ENCODE peak calls at places on chromosome 12, in eight cellular contexts. Z is body of pancreas, X is adrenal gland, C is uterus, G is A549, J is K562, O is spleen, F is tibial nerve. W is an unnamed sample.

GRCh38 chr12:55728185-55728931 is 451 bp downstream of the CD63 start:
- DNase-seq in C (peak), O (peak), G (peak), J (peak), F (peak), X (peak), Z (peak), W (peak)

GRCh38 chr12:68113644-68114043 is 45.9 kb downstream of the IFNG start:
- DNase-seq in G (peak), O (no peak), J (peak), F (no peak), C (no peak), Z (no peak), X (no peak), W (no peak)

GRCh38 chr12:117300131-117300530 is 61.3 kb downstream of the NOS1 start:
- DNase-seq in C (no peak), J (no peak), Z (no peak), F (no peak), X (no peak), O (no peak), G (no peak), W (no peak)

GRCh38 chr12:121095544-121096198 is 37.0 kb upstream of the P2RX7 start:
- DNase-seq in G (peak), C (peak), Z (peak), F (peak), O (peak), X (peak), J (peak), W (peak)

GRCh38 chr12:119802472-119802871 is 74.6 kb downstream of the CIT start:
- DNase-seq in X (peak), G (no peak), Z (peak), O (no peak), J (no peak), F (peak), C (no peak), W (no peak)

GRCh38 chr12:4159851-4160250 is 113.7 kb upstream of the CCND2 start:
- DNase-seq in J (no peak), C (no peak), O (no peak), Z (no peak), F (no peak), X (no peak), G (no peak), W (no peak)

GRCh38 chr12:121678721-121679300 is 9.4 kb upstream of the MORN3 start:
- DNase-seq in Z (no peak), O (no peak), F (no peak), G (no peak), J (peak), X (no peak), C (no peak), W (no peak)

GRCh38 chr12:111826316-111826715 is 15.7 kb upstream of the MAPKAPK5 start:
- DNase-seq in Z (no peak), F (no peak), C (no peak), X (no peak), G (no peak), J (no peak), O (no peak), W (no peak)

GRCh38 chr12:24861751-24862575 is 86.9 kb downstream of the BCAT1 start:
- DNase-seq in X (no peak), C (no peak), F (no peak), O (no peak), Z (peak), G (no peak), J (peak), W (no peak)

GRCh38 chr12:14993537-14994266 is 20.9 kb downstream of the PDE6H start:
- DNase-seq in Z (no peak), J (no peak), X (no peak), O (no peak), G (peak), C (no peak), F (no peak), W (no peak)

GRCh38 chr12:131279281-131279921 is 325.7 kb downstream of the ADGRD1 start:
- DNase-seq in X (peak), C (no peak), J (no peak), G (no peak), Z (peak), F (no peak), O (peak), W (peak)

GRCh38 chr12:14243941-14244340 is 121.5 kb upstream of the ATF7IP start:
- DNase-seq in J (no peak), X (no peak), C (no peak), Z (no peak), G (no peak), O (no peak), F (no peak), W (no peak)

GRCh38 chr12:131896811-131897270 is 2.4 kb downstream of the ULK1 start:
- DNase-seq in F (no peak), C (peak), X (no peak), Z (no peak), J (no peak), O (peak), G (no peak), W (no peak)

GRCh38 chr12:14417717-14418116 is 52.2 kb downstream of the ATF7IP start:
- DNase-seq in O (peak), G (peak), X (peak), J (peak), F (peak), Z (peak), C (peak), W (no peak)

GRCh38 chr12:54879132-54879531 is 24.8 kb downstream of the MUCL1 start:
- DNase-seq in J (no peak), C (no peak), O (no peak), F (no peak), G (no peak), X (no peak), Z (no peak), W (no peak)

GRCh38 chr12:104319918-104320626 is 16.5 kb downstream of the EID3 start:
- DNase-seq in Z (no peak), C (no peak), X (no peak), J (no peak), F (no peak), O (no peak), G (no peak), W (no peak)

GRCh38 chr12:3294481-3294911 is 196.5 kb upstream of the PRMT8 start:
- DNase-seq in C (no peak), J (no peak), F (no peak), G (no peak), O (no peak), Z (peak), X (no peak), W (no peak)

GRCh38 chr12:64450057-64450640 is 1.8 kb upstream of the TBK1 start:
- DNase-seq in G (no peak), Z (no peak), J (no peak), C (no peak), F (no peak), X (no peak), O (no peak), W (no peak)

GRCh38 chr12:96063046-96063445 is 27.7 kb upstream of the LTA4H start:
- DNase-seq in J (no peak), X (no peak), C (no peak), Z (no peak), F (no peak), O (no peak), G (peak), W (no peak)

GRCh38 chr12:108611884-108612415 is 14.1 kb upstream of the TMEM119 start:
- DNase-seq in Z (no peak), F (no peak), X (peak), C (no peak), O (no peak), J (peak), G (peak), W (no peak)

GRCh38 chr12:48765753-48766162 is 23.1 kb downstream of the ADCY6 start:
- DNase-seq in J (no peak), F (no peak), C (peak), X (no peak), G (no peak), Z (no peak), O (peak), W (no peak)

GRCh38 chr12:52530905-52531304 is 10.7 kb upstream of the KRT5 start:
- DNase-seq in G (no peak), F (no peak), C (no peak), J (no peak), Z (no peak), O (peak), X (no peak), W (no peak)

GRCh38 chr12:16349132-16349463 is 1.7 kb downstream of the MGST1 start:
- DNase-seq in X (peak), J (peak), Z (peak), C (peak), O (no peak), G (peak), F (peak), W (peak)

GRCh38 chr12:3461391-3461790 is 29.6 kb upstream of the PRMT8 start:
- DNase-seq in O (no peak), F (no peak), J (no peak), Z (no peak), C (no peak), G (no peak), X (no peak), W (no peak)

GRCh38 chr12:107372229-107372658 is 278.9 kb upstream of the CRY1 start:
- DNase-seq in F (peak), C (no peak), G (no peak), X (no peak), O (no peak), J (no peak), Z (no peak), W (no peak)

GRCh38 chr12:96652870-96653269 is 163.5 kb downstream of the CFAP54 start:
- DNase-seq in C (no peak), Z (no peak), X (no peak), G (peak), O (no peak), F (no peak), J (no peak), W (no peak)

GRCh38 chr12:76680940-76681339 is 83.0 kb upstream of the ZDHHC17 start:
- DNase-seq in X (no peak), C (no peak), J (no peak), O (no peak), G (no peak), F (no peak), Z (no peak), W (no peak)

GRCh38 chr12:116959845-116960514 is 49.2 kb downstream of the FBXW8 start:
- DNase-seq in Z (no peak), J (no peak), X (no peak), F (no peak), C (no peak), G (no peak), O (no peak), W (no peak)

GRCh38 chr12:130452546-130452945 is 114.9 kb downstream of the PIWIL1 start:
- DNase-seq in C (no peak), F (no peak), Z (no peak), J (no peak), O (no peak), G (no peak), X (no peak), W (no peak)

GRCh38 chr12:64746663-64747062 is 12.5 kb downstream of the GNS start:
- DNase-seq in C (no peak), X (no peak), G (no peak), Z (no peak), F (no peak), J (no peak), O (no peak), W (no peak)

GRCh38 chr12:23564454-23564853 is 385.0 kb downstream of the SOX5 start:
- DNase-seq in J (no peak), F (no peak), X (no peak), O (no peak), G (no peak), C (no peak), Z (no peak), W (no peak)

GRCh38 chr12:111686574-111687105 is 787 bp downstream of the ACAD10 start:
- DNase-seq in Z (no peak), F (no peak), C (no peak), O (no peak), G (peak), X (no peak), J (no peak), W (no peak)

GRCh38 chr12:112901271-112901670 is 5.5 kb upstream of the OAS1 start:
- DNase-seq in X (no peak), G (no peak), F (no peak), C (no peak), J (no peak), O (no peak), Z (no peak), W (peak)
- H3K27ac ChIP-seq in X (no peak), G (peak), F (no peak), C (no peak), J (no peak), O (no peak), Z (no peak), W (no peak)

GRCh38 chr12:114396869-114397719 is 8.8 kb downstream of the TBX5 start:
- DNase-seq in X (no peak), C (no peak), J (no peak), Z (no peak), O (no peak), G (no peak), F (no peak), W (no peak)

GRCh38 chr12:114396153-114396868 is 9.6 kb downstream of the TBX5 start:
- DNase-seq in Z (no peak), O (no peak), G (no peak), X (no peak), C (no peak), J (no peak), F (no peak), W (no peak)

GRCh38 chr12:114400395-114400794 is 5.5 kb downstream of the TBX5 start:
- DNase-seq in Z (no peak), C (no peak), O (no peak), F (no peak), G (no peak), X (no peak), J (no peak), W (no peak)

GRCh38 chr12:114399664-114400211 is 6.2 kb downstream of the TBX5 start:
- DNase-seq in X (no peak), G (peak), C (no peak), F (no peak), J (no peak), Z (no peak), O (no peak), W (no peak)

DNA sequence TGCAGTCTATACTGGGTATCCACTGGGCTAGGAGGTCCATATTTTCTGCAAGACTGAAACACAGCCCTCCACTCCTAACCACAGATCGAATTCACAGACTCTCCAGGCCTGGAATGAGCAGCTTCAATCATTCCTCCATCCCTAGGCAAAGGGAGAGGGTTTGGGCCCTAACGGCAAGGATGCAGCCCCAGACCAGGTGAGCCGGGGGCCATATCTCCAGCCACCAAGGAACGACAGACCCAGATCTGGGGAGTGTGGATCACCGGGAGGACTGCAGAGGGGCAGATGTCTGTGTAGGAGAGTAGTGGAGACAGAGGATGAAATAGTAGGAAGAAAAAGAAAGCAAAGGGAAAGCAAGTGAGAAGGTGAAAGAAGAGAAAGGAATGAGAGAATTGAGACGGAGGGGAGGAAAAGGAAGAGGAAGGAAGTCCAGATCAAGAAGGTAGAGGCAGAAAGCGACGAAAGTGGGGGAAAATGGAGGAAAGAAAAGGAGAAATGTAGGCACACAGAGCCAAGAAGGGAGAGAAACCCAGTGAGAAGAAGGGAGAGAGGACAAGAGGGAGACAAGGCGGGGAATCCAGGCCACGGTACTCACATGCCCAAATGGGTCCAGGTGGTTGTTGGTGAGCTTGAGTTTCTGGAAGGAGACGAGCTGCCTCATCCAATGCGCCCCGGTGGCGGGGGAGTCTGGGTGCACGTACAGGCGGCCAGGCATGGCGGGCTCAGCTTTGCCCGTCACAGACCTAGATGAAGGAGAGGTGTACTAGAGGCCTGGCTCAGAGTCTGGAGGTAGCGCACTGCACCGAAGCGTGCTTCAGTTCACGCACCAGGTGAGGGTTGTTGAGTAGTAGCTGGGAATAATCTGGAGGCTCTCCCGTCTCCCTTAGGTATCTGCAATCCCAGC is 7.7 kb downstream of the TBX5 start:
- DNase-seq in X (no peak), C (no peak), O (no peak), F (no peak), Z (no peak), J (no peak), G (no peak), W (no peak)
- H3K4me3 ChIP-seq in X (no peak), C (no peak), O (no peak), F (no peak), Z (no peak), J (no peak), G (no peak), W (no peak)

DNA sequence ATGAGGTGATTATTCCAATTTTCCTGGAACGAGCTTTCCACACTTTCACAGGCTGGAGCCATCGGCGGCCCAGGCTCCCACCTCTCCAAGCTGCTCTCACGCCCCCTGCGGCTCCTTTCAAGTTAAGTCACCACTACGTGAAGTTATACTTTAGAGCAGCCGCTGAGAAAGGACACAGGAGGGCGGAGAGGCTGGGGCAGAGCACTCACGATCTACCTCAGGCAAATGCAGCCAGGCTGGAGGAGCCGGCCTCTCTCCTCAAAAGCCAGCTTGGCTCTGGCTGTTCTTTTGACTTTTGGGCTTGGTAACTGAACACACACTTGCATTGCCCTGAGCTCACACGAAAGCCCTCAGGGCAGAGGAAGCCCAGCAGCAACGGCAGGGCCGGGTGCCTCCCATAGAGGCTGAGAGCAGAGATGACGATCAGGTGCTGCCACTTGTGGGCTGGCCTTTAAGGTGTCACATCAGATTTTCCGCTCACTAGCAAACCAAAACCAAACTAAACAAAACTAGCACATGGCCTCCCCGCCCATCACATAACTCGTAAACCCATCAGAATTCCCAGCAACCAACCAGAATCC is 75.2 kb downstream of the PITPNM2 start:
- DNase-seq in O (peak), C (peak), G (no peak), J (peak), X (no peak), F (peak), Z (no peak), W (no peak)
- TF ChIP-seq POLR2A in O (no peak), C (no peak), G (no peak), J (no peak), X (no peak), F (no peak), Z (no peak), W (no peak)

DNA sequence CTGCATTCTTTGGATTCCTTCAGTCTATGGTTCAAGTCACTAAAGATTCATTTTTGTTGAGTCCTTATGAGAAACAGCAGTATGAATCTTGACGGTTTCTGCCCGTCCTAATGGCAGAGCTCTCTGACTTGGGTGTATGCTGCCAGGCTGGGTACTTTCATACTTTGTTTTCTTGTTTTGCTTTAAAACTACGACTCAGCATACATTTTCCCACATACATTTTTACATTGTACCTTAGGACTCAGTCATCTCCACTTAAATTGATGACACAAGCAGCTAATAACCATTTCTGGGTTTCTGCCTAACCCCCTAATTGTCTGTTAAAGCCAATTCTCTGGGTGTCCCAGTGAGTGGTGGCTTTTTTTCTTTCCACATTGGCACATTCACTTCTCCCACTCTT is 4.8 kb upstream of the DDX55 start:
- DNase-seq in X (no peak), G (no peak), F (no peak), O (no peak), J (no peak), Z (no peak), C (no peak), W (no peak)
- H3K27ac ChIP-seq in X (no peak), G (no peak), F (no peak), O (no peak), J (no peak), Z (no peak), C (no peak), W (no peak)